ENCODE peak calls at places on chromosomes 1 and 21, in eight cellular contexts. X is IMR-90, T is psoas muscle, E is bronchial epithelial cell, L is H1, D is BJ, F is HCT116, H is esophagus squamous epithelium. S is an unnamed sample.

GRCh38 chr1:161932668-161933067 is 91.0 kb downstream of the OLFML2B start:
- DNase-seq in T (peak), D (no peak), E (no peak), F (no peak), L (no peak), H (no peak), X (no peak), S (no peak)

GRCh38 chr21:25859264-25859931 is 124.6 kb downstream of the GABPA start:
- DNase-seq in H (no peak), T (no peak), E (no peak), F (no peak), D (no peak), L (no peak), X (peak), S (peak)

GRCh38 chr21:41593051-41593783 is 85.3 kb upstream of the TMPRSS2 start:
- DNase-seq in H (no peak), X (no peak), T (no peak), F (no peak), D (no peak), E (no peak), L (peak), S (no peak)

GRCh38 chr1:110310300-110310699 is 28.9 kb upstream of the RBM15 start:
- DNase-seq in X (no peak), H (no peak), L (no peak), F (no peak), T (no peak), D (no peak), E (no peak), S (no peak)

GRCh38 chr1:167276969-167277368 is 56.3 kb downstream of the POU2F1 start:
- DNase-seq in E (no peak), D (no peak), T (no peak), H (no peak), L (no peak), F (no peak), X (no peak), S (no peak)

GRCh38 chr1:101165944-101166343 is 70.9 kb upstream of the S1PR1 start:
- DNase-seq in D (no peak), T (no peak), H (no peak), E (no peak), X (no peak), F (no peak), L (no peak), S (no peak)

GRCh38 chr21:32256873-32257620 is 21.8 kb downstream of the MIS18A start:
- DNase-seq in D (peak), X (peak), F (no peak), H (no peak), L (no peak), T (peak), E (peak), S (peak)

GRCh38 chr1:209542585-209542984 is 40.9 kb upstream of the CAMK1G start:
- DNase-seq in D (no peak), H (no peak), T (no peak), X (no peak), L (no peak), E (peak), F (peak), S (no peak)

GRCh38 chr1:27772071-27772470 is 948 bp upstream of the STX12 start:
- DNase-seq in H (no peak), F (no peak), T (no peak), D (no peak), X (no peak), L (no peak), E (no peak), S (peak)

GRCh38 chr1:172105230-172105629 is 263.9 kb downstream of the DNM3 start:
- DNase-seq in D (no peak), L (no peak), H (no peak), E (no peak), F (no peak), X (no peak), T (no peak), S (no peak)

GRCh38 chr1:160377585-160378206 is 10.8 kb downstream of the NHLH1 start:
- DNase-seq in F (no peak), X (peak), D (no peak), E (peak), T (no peak), L (no peak), H (no peak), S (no peak)

GRCh38 chr1:15680614-15681345 is 3.3 kb upstream of the PLEKHM2 start:
- DNase-seq in D (peak), H (no peak), E (peak), F (no peak), L (no peak), T (no peak), X (peak), S (peak)

GRCh38 chr1:11320153-11320936 is 47.3 kb downstream of the UBIAD1 start:
- DNase-seq in D (no peak), H (no peak), T (no peak), F (no peak), L (peak), E (no peak), X (no peak), S (no peak)

GRCh38 chr1:1179983-1180861 is 6.5 kb downstream of the TTLL10 start:
- DNase-seq in L (peak), D (no peak), X (no peak), T (peak), E (no peak), F (no peak), H (no peak), S (no peak)

GRCh38 chr1:97332716-97333115 is 588.1 kb downstream of the DPYD start:
- DNase-seq in D (no peak), T (no peak), F (no peak), X (peak), L (no peak), H (no peak), E (peak), S (no peak)

GRCh38 chr1:2812136-2812535 is 10.6 kb upstream of the TTC34 start:
- DNase-seq in T (no peak), E (no peak), H (no peak), F (no peak), L (no peak), D (no peak), X (no peak), S (no peak)

GRCh38 chr1:30033276-30034104 is 689.9 kb downstream of the MATN1 start:
- DNase-seq in X (no peak), L (peak), D (no peak), T (no peak), F (no peak), E (no peak), H (no peak), S (no peak)

GRCh38 chr1:209513226-209513625 is 70.3 kb upstream of the CAMK1G start:
- DNase-seq in F (peak), T (no peak), D (no peak), H (no peak), X (peak), E (peak), L (peak), S (peak)

GRCh38 chr1:177119311-177119710 is 45.2 kb downstream of the ASTN1 start:
- DNase-seq in L (no peak), D (no peak), E (no peak), T (no peak), F (no peak), X (no peak), H (no peak), S (no peak)

GRCh38 chr1:178344513-178345077 is 152.2 kb downstream of the CLEC20A start:
- DNase-seq in L (no peak), H (no peak), D (peak), F (peak), T (no peak), E (peak), X (peak), S (peak)

GRCh38 chr1:240310226-240310925 is 218.7 kb downstream of the FMN2 start:
- DNase-seq in E (peak), D (peak), T (no peak), F (no peak), X (peak), L (no peak), H (no peak), S (peak)

GRCh38 chr1:75174031-75174760 is 40.0 kb downstream of the LHX8 start:
- DNase-seq in E (no peak), H (no peak), D (no peak), X (no peak), L (no peak), F (no peak), T (no peak), S (peak)

GRCh38 chr1:92536593-92537332 is 50.0 kb upstream of the GFI1 start:
- DNase-seq in F (no peak), L (no peak), T (no peak), E (no peak), X (peak), D (no peak), H (no peak), S (no peak)

GRCh38 chr1:75074719-75075395 is 59.3 kb upstream of the LHX8 start:
- DNase-seq in X (no peak), T (no peak), L (no peak), F (no peak), E (no peak), H (no peak), D (no peak), S (no peak)

GRCh38 chr1:167165948-167166702 is 54.6 kb upstream of the POU2F1 start:
- DNase-seq in F (no peak), L (peak), H (no peak), X (no peak), D (no peak), T (no peak), E (no peak), S (no peak)

GRCh38 chr1:40450491-40451237 is 388 bp downstream of the ZFP69B start:
- DNase-seq in L (peak), E (peak), D (peak), H (no peak), F (no peak), T (peak), X (peak), S (no peak)

GRCh38 chr1:4755301-4756183 is 101.1 kb downstream of the AJAP1 start:
- DNase-seq in F (no peak), D (peak), T (no peak), L (peak), H (no peak), X (no peak), E (no peak), S (no peak)

GRCh38 chr21:44880762-44881585 is 7.5 kb upstream of the PTTG1IP start:
- DNase-seq in L (no peak), F (no peak), X (peak), T (no peak), H (no peak), D (peak), E (peak), S (no peak)

GRCh38 chr1:46522184-46522968 is 29.1 kb downstream of the KNCN start:
- DNase-seq in E (peak), X (peak), T (peak), L (peak), H (no peak), D (no peak), F (no peak), S (peak)

GRCh38 chr21:41580758-41581554 is 73.0 kb upstream of the TMPRSS2 start:
- DNase-seq in T (no peak), E (peak), H (no peak), X (no peak), D (no peak), L (peak), F (no peak), S (no peak)

GRCh38 chr1:26234644-26235384 is 814 bp downstream of the CEP85 start:
- DNase-seq in H (no peak), T (peak), F (no peak), X (peak), E (peak), D (no peak), L (no peak), S (no peak)

GRCh38 chr1:200908158-200908868 is 13.6 kb downstream of the INAVA start:
- DNase-seq in F (no peak), X (no peak), H (no peak), L (no peak), T (no peak), E (no peak), D (no peak), S (no peak)

DNA sequence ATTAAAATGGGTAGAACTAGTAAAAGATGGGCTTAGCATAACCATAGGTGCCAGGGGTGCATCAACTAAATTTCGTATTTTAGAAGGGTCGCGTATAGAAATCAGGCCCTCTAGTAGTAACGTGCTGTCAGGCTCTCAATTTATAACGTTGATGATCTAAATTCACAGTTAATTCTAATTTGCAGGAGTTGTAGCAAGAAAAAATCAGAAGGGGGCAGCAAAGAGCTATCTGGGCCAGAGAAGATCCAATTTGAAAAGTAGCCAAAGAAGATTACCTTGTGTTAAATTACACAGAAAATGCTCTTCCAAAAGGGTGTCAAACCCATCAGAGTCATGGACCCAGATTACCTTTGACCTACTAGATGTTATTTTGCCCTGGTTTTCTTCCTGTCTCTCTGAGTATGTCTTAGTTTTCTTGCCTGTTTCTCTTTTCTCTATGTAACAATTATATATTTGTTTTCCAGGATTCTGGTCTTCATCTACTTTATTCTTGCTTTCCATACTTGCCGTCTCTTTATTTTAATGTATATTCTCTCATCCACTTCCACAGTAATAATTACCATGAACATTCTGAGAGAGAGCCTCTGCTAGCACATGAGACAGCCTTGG is 1030.9 kb downstream of the AMY1C start:
- DNase-seq in E (peak), X (peak), T (no peak), H (no peak), L (no peak), F (no peak), D (no peak), S (no peak)
- TF ChIP-seq CTCF in E (peak), X (peak), T (peak), H (peak), L (no peak), F (peak), D (peak), S (peak)

GRCh38 chr21:36851121-36851520 is 115.3 kb downstream of the HLCS start:
- DNase-seq in D (no peak), H (no peak), T (no peak), L (no peak), E (no peak), F (no peak), X (no peak), S (no peak)

GRCh38 chr21:36856643-36857042 is 109.8 kb downstream of the HLCS start:
- DNase-seq in F (no peak), H (no peak), E (no peak), D (no peak), L (no peak), T (no peak), X (no peak), S (no peak)

GRCh38 chr21:36852293-36852692 is 114.2 kb downstream of the HLCS start:
- DNase-seq in F (no peak), H (no peak), L (no peak), T (no peak), E (peak), D (no peak), X (no peak), S (no peak)

GRCh38 chr21:36852864-36853263 is 113.6 kb downstream of the HLCS start:
- DNase-seq in F (no peak), T (no peak), X (no peak), L (no peak), D (no peak), E (no peak), H (no peak), S (no peak)

DNA sequence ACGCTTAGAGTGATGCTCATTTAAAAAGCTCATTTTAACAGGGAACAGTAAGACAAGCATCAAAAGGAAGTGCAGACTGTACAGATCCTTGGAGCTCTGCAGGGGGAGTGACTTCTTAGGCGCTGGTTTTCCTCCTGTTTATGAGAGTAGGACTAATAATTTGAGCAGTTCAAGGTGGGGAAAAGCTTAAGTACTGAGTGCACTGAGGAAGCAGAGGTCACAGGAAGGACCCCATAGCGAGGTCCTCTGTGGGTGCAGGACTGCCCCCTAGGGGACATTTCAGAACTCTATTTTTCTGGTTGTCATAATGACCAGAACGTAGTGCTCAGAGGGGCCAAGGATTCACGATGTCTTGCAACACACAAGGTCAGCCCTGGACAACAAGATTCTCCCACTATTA is 112.1 kb downstream of the HLCS start:
- DNase-seq in F (no peak), L (peak), H (no peak), T (no peak), E (peak), X (peak), D (no peak), S (no peak)
- TF ChIP-seq CTCF in F (peak), L (peak), H (peak), T (peak), E (peak), X (peak), D (peak), S (peak)

GRCh38 chr1:35454175-35454574 is 103.0 kb downstream of the KIAA0319L start:
- DNase-seq in E (no peak), T (no peak), H (no peak), F (no peak), L (no peak), X (no peak), D (no peak), S (no peak)

GRCh38 chr1:35451125-35451528 is 106.1 kb downstream of the KIAA0319L start:
- DNase-seq in L (peak), T (peak), D (no peak), F (peak), E (peak), H (no peak), X (peak), S (peak)

GRCh38 chr1:35452086-35452485 is 105.1 kb downstream of the KIAA0319L start:
- DNase-seq in X (peak), D (peak), L (no peak), T (peak), E (peak), F (no peak), H (no peak), S (peak)

GRCh38 chr1:35449334-35450008 is 107.7 kb downstream of the KIAA0319L start:
- DNase-seq in X (peak), F (no peak), L (no peak), D (peak), T (no peak), E (peak), H (no peak), S (peak)

GRCh38 chr1:35454616-35455015 is 102.6 kb downstream of the KIAA0319L start:
- DNase-seq in L (no peak), E (peak), F (no peak), T (no peak), H (no peak), X (peak), D (no peak), S (peak)
- TF ChIP-seq CTCF in L (no peak), E (no peak), F (no peak), T (no peak), H (no peak), X (peak), D (peak), S (peak)

DNA sequence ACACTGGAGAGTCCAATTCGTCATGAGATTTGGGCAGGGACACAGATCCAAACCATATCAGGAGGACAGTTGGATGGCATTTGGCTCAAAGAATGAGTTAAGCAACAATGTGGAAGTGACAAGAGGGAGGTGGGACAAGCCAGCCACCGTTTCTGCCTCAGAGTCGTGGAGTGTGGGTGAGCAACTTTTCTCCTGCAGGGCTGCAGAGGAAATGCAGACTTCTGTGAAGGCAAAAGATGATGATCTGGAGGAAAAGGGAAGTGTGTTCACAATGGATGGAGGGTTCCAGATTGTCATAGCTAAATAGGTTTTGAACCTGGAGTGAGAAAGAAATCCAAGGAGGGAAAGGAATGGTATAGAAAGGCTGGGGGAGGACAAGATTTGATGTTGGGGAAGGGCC is 16.4 kb upstream of the KANK4 start:
- DNase-seq in T (no peak), D (no peak), H (no peak), L (no peak), X (no peak), F (no peak), E (no peak), S (no peak)
- TF ChIP-seq CTCF in T (no peak), D (no peak), H (no peak), L (no peak), X (no peak), F (peak), E (no peak), S (no peak)

GRCh38 chr1:239008568-239008967 is 377.8 kb upstream of the CHRM3 start:
- DNase-seq in E (no peak), L (no peak), F (no peak), X (no peak), T (no peak), H (no peak), D (no peak), S (no peak)
- TF ChIP-seq CTCF in E (no peak), L (no peak), F (no peak), X (no peak), T (no peak), H (no peak), D (no peak), S (no peak)

GRCh38 chr1:192808588-192809285 is at the start of gene RGS2:
- DNase-seq in D (peak), X (peak), L (peak), E (peak), T (peak), H (peak), F (peak), S (peak)
- TF ChIP-seq CTCF in D (no peak), X (peak), L (no peak), E (peak), T (no peak), H (no peak), F (no peak), S (no peak)

GRCh38 chr1:198088360-198089071 is 68.3 kb upstream of the NEK7 start:
- DNase-seq in L (no peak), H (no peak), X (peak), F (peak), E (peak), D (no peak), T (no peak), S (peak)
- TF ChIP-seq CTCF in L (no peak), H (peak), X (peak), F (peak), E (peak), D (peak), T (peak), S (peak)

GRCh38 chr1:182279302-182279701 is 112.3 kb downstream of the GLUL start:
- DNase-seq in D (no peak), E (no peak), H (no peak), T (no peak), F (no peak), X (no peak), L (no peak), S (no peak)

GRCh38 chr1:182283746-182284544 is 107.6 kb downstream of the GLUL start:
- DNase-seq in D (no peak), L (no peak), F (no peak), X (no peak), H (no peak), E (no peak), T (no peak), S (no peak)

GRCh38 chr1:182279724-182280506 is 111.7 kb downstream of the GLUL start:
- DNase-seq in L (no peak), X (no peak), H (no peak), F (no peak), D (no peak), E (no peak), T (peak), S (no peak)

GRCh38 chr1:182280521-182280920 is 111.1 kb downstream of the GLUL start:
- DNase-seq in X (no peak), L (no peak), H (no peak), F (no peak), T (no peak), D (no peak), E (no peak), S (no peak)

GRCh38 chr1:182281541-182281940 is 110.0 kb downstream of the GLUL start:
- DNase-seq in F (no peak), L (no peak), E (no peak), T (no peak), D (no peak), X (no peak), H (no peak), S (no peak)
- TF ChIP-seq CTCF in F (no peak), L (no peak), E (no peak), T (no peak), D (no peak), X (no peak), H (no peak), S (no peak)